ENCODE peak calls at places on chromosome 17, in four cellular contexts. One of them, this sample, is unnamed.
A peak's percentile ranks its signal among the peaks of the same experiment; 100 is the strongest.

GRCh38 chr17:47291242-47291873 is 32.4 kb upstream of the EFCAB13 start:
- DNase-seq in K562: peak; percentile 69
- DNase-seq in WTC11: no peak
- DNase-seq in HepG2: peak; percentile 90
- DNase-seq in this sample: no peak

GRCh38 chr17:76738468-76738850 is 540 bp downstream of the MFSD11 start:
- DNase-seq in K562: peak; percentile 20
- DNase-seq in WTC11: no peak
- DNase-seq in HepG2: no peak
- DNase-seq in this sample: no peak

GRCh38 chr17:29048440-29049360 is 5.8 kb downstream of the PIPOX start:
- DNase-seq in K562: no peak
- DNase-seq in WTC11: no peak
- DNase-seq in HepG2: no peak
- DNase-seq in this sample: no peak

GRCh38 chr17:72580321-72581127 is 459.7 kb downstream of the SOX9 start:
- DNase-seq in K562: no peak
- DNase-seq in WTC11: no peak
- DNase-seq in HepG2: peak; percentile 100
- DNase-seq in this sample: no peak

GRCh38 chr17:234163-235047 is 53.0 kb upstream of the DOC2B start:
- DNase-seq in K562: no peak
- DNase-seq in WTC11: peak; percentile 11
- DNase-seq in HepG2: no peak
- DNase-seq in this sample: no peak

GRCh38 chr17:21042434-21043295 is at the start of gene USP22:
- DNase-seq in K562: no peak
- DNase-seq in WTC11: peak; percentile 36
- DNase-seq in HepG2: no peak
- DNase-seq in this sample: peak; percentile 88

GRCh38 chr17:11557727-11558452 is 40.4 kb upstream of the DNAH9 start:
- DNase-seq in K562: no peak
- DNase-seq in WTC11: no peak
- DNase-seq in HepG2: no peak
- DNase-seq in this sample: no peak

GRCh38 chr17:31627960-31628359 is 231.1 kb downstream of the COPRS start:
- DNase-seq in K562: no peak
- DNase-seq in WTC11: no peak
- DNase-seq in HepG2: no peak
- DNase-seq in this sample: no peak

GRCh38 chr17:4842376-4842775 is 9.2 kb downstream of the MINK1 start:
- DNase-seq in K562: no peak
- DNase-seq in WTC11: no peak
- DNase-seq in HepG2: no peak
- DNase-seq in this sample: no peak

GRCh38 chr17:35801583-35802224 is 6.3 kb upstream of the MMP28 start:
- DNase-seq in K562: peak; percentile 34
- DNase-seq in WTC11: no peak
- DNase-seq in HepG2: no peak
- DNase-seq in this sample: no peak

GRCh38 chr17:29707212-29707571 is 84.5 kb upstream of the CORO6 start:
- DNase-seq in K562: no peak
- DNase-seq in WTC11: no peak
- DNase-seq in HepG2: no peak
- DNase-seq in this sample: no peak

DNA sequence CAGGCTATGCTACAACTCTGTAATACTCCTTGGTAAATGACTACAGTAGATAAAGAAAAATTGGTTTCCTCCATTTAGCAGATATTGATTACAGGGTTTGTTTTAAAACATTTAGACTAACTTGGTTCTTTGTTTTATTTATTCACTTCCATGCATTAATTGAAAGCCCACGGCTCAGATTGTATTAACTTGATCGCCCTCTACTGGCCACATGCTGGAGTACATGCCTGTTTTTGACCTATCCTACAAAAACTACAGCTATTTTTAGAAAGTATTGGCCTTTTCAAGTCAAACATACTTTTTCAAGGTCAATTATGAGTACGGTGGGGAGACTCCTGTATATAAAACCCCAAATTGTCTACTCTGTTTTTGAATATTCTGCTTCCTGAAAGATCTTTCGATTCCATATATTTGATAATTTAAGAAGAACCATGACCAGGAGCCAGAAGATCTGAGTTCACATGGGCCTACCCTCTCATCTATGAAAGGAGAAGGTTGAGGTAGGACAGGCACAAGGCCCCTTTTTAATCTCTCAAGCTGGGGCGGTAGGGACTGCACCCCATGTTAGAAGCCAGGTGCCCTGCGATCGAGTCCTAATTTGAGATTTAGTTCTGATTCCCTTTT is 51.8 kb downstream of the CA10 start:
- DNase-seq in K562: peak; percentile 41
- DNase-seq in WTC11: peak; percentile 42
- DNase-seq in HepG2: peak; percentile 33
- DNase-seq in this sample: peak; percentile 48
- TF ChIP-seq ELF4 in K562: no peak
- TF ChIP-seq ELF4 in WTC11: no peak
- TF ChIP-seq ELF4 in HepG2: no peak
- TF ChIP-seq ELF4 in this sample: no peak

GRCh38 chr17:6461246-6461645 is 17.0 kb downstream of the PIMREG start:
- DNase-seq in K562: no peak
- DNase-seq in WTC11: no peak
- DNase-seq in HepG2: no peak
- DNase-seq in this sample: no peak

GRCh38 chr17:6462692-6463091 is 18.4 kb downstream of the PIMREG start:
- DNase-seq in K562: no peak
- DNase-seq in WTC11: no peak
- DNase-seq in HepG2: no peak
- DNase-seq in this sample: no peak

GRCh38 chr17:6463616-6464445 is 19.6 kb downstream of the PIMREG start:
- DNase-seq in K562: no peak
- DNase-seq in WTC11: no peak
- DNase-seq in HepG2: no peak
- DNase-seq in this sample: no peak

GRCh38 chr17:6460531-6461161 is 16.4 kb downstream of the PIMREG start:
- DNase-seq in K562: no peak
- DNase-seq in WTC11: no peak
- DNase-seq in HepG2: no peak
- DNase-seq in this sample: no peak

GRCh38 chr17:6461792-6462524 is 17.7 kb downstream of the PIMREG start:
- DNase-seq in K562: no peak
- DNase-seq in WTC11: peak; percentile 40
- DNase-seq in HepG2: no peak
- DNase-seq in this sample: no peak
- TF ChIP-seq ELF4 in K562: no peak
- TF ChIP-seq ELF4 in WTC11: no peak
- TF ChIP-seq ELF4 in HepG2: no peak
- TF ChIP-seq ELF4 in this sample: no peak

GRCh38 chr17:78357177-78357586 is 2.7 kb downstream of the SOCS3 start:
- DNase-seq in K562: peak; percentile 22
- DNase-seq in WTC11: no peak
- DNase-seq in HepG2: no peak
- DNase-seq in this sample: no peak

GRCh38 chr17:78357687-78358537 is 2.0 kb downstream of the SOCS3 start:
- DNase-seq in K562: no peak
- DNase-seq in WTC11: peak; percentile 46
- DNase-seq in HepG2: no peak
- DNase-seq in this sample: no peak

GRCh38 chr17:78359216-78359935 is 501 bp downstream of the SOCS3 start:
- DNase-seq in K562: peak; percentile 42
- DNase-seq in WTC11: peak; percentile 38
- DNase-seq in HepG2: no peak
- DNase-seq in this sample: no peak

GRCh38 chr17:78359936-78360370 is at the start of gene SOCS3:
- DNase-seq in K562: peak; percentile 99
- DNase-seq in WTC11: peak; percentile 90
- DNase-seq in HepG2: peak; percentile 86
- DNase-seq in this sample: peak; percentile 79

GRCh38 chr17:78358538-78359215 is 1.2 kb downstream of the SOCS3 start:
- DNase-seq in K562: peak; percentile 59
- DNase-seq in WTC11: peak; percentile 48
- DNase-seq in HepG2: no peak
- DNase-seq in this sample: no peak
- TF ChIP-seq ELF4 in K562: no peak
- TF ChIP-seq ELF4 in WTC11: no peak
- TF ChIP-seq ELF4 in HepG2: no peak
- TF ChIP-seq ELF4 in this sample: no peak

GRCh38 chr17:66687570-66688284 is 147.2 kb upstream of the CACNG5 start:
- DNase-seq in K562: no peak
- DNase-seq in WTC11: no peak
- DNase-seq in HepG2: no peak
- DNase-seq in this sample: no peak

GRCh38 chr17:66690166-66690565 is 144.8 kb upstream of the CACNG5 start:
- DNase-seq in K562: no peak
- DNase-seq in WTC11: no peak
- DNase-seq in HepG2: no peak
- DNase-seq in this sample: no peak

GRCh38 chr17:66695098-66695497 is 139.8 kb upstream of the CACNG5 start:
- DNase-seq in K562: no peak
- DNase-seq in WTC11: no peak
- DNase-seq in HepG2: no peak
- DNase-seq in this sample: no peak

GRCh38 chr17:66689192-66689591 is 145.7 kb upstream of the CACNG5 start:
- DNase-seq in K562: no peak
- DNase-seq in WTC11: no peak
- DNase-seq in HepG2: no peak
- DNase-seq in this sample: no peak

GRCh38 chr17:66691644-66692500 is 143.0 kb upstream of the CACNG5 start:
- DNase-seq in K562: no peak
- DNase-seq in WTC11: no peak
- DNase-seq in HepG2: no peak
- DNase-seq in this sample: no peak
- TF ChIP-seq ELF4 in K562: no peak
- TF ChIP-seq ELF4 in WTC11: no peak
- TF ChIP-seq ELF4 in HepG2: no peak
- TF ChIP-seq ELF4 in this sample: no peak

GRCh38 chr17:41728056-41728455 is 6.4 kb downstream of the HAP1 start:
- DNase-seq in K562: no peak
- DNase-seq in WTC11: no peak
- DNase-seq in HepG2: no peak
- DNase-seq in this sample: no peak

GRCh38 chr17:41730479-41730878 is 4.0 kb downstream of the HAP1 start:
- DNase-seq in K562: no peak
- DNase-seq in WTC11: no peak
- DNase-seq in HepG2: no peak
- DNase-seq in this sample: no peak

GRCh38 chr17:41723801-41724475 is 10.5 kb downstream of the HAP1 start:
- DNase-seq in K562: no peak
- DNase-seq in WTC11: no peak
- DNase-seq in HepG2: no peak
- DNase-seq in this sample: no peak

GRCh38 chr17:41725134-41725533 is 9.3 kb downstream of the HAP1 start:
- DNase-seq in K562: no peak
- DNase-seq in WTC11: no peak
- DNase-seq in HepG2: no peak
- DNase-seq in this sample: no peak

DNA sequence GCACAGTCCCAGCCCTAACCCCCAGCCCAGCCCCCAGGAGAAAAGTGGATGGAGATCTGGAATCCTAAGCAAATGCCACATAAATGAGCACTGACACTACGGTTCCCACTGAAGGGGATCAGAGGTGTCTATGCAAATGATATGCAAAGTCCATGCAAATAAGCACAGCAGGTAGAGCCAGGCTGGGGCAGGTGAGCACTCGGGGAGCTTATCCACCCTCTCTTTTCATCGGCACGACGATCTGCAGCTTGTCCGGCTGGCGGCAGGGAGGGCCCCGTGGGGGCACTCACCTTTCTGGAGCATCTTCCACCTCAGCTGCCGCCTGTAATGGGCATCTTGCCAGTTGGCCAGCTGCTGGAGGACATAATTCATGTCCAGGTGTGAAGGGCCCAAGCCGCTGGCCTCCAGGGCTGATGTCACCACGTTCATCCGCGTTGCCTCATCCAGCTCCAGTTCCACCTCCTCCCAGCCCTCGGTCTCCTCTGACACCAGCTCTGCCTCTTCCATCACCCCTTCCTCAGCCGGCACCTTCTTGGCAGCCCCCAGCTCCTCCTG is 9.9 kb downstream of the HAP1 start:
- DNase-seq in K562: no peak
- DNase-seq in WTC11: no peak
- DNase-seq in HepG2: no peak
- DNase-seq in this sample: no peak
- TF ChIP-seq ELF4 in K562: no peak
- TF ChIP-seq ELF4 in WTC11: no peak
- TF ChIP-seq ELF4 in HepG2: no peak
- TF ChIP-seq ELF4 in this sample: no peak

DNA sequence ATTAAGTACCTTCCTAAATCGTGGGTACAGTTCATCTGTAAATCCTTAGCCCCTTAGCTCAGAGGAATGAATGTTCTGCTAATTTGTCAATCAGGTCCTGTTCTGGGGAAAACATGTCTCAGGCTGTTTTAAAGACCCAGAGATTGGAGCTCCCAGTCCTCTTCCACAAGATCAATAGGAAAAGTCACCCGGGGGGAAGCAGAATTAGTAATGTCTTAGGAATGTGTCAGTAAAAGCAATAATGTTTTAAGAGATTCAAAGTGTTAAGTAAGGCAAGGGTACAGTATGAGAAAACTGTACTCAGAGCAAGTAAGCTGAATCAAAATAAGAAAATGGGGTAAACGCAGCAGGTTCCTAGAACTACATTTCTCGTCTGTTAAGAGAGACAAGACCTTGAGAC is 193.0 kb upstream of the C17orf78 start:
- DNase-seq in K562: no peak
- DNase-seq in WTC11: no peak
- DNase-seq in HepG2: no peak
- DNase-seq in this sample: no peak
- TF ChIP-seq ELF4 in K562: no peak
- TF ChIP-seq ELF4 in WTC11: no peak
- TF ChIP-seq ELF4 in HepG2: no peak
- TF ChIP-seq ELF4 in this sample: no peak